ENCODE peak calls at places on chromosomes 13 and 19, in ten cellular contexts. One of them, this sample, is unnamed.

GRCh38 chr13:46160474-46161066 is 21.4 kb downstream of the LCP1 start:
- DNase-seq in nephron progenitor cell: peak; percentile 22
- DNase-seq in psoas muscle: no peak
- DNase-seq in glutamatergic neuron: no peak
- DNase-seq in adrenal gland: no peak
- DNase-seq in right lobe of liver: no peak
- DNase-seq in H9: no peak
- DNase-seq in H1: no peak
- DNase-seq in cardiac fibroblast: peak; percentile 76
- DNase-seq in cardiac muscle cell: peak; percentile 45
- DNase-seq in this sample: peak; percentile 31

GRCh38 chr13:31436478-31436877 is 236.7 kb downstream of the B3GLCT start:
- DNase-seq in cardiac fibroblast: peak; percentile 15
- DNase-seq in right lobe of liver: no peak
- DNase-seq in psoas muscle: no peak
- DNase-seq in H9: no peak
- DNase-seq in H1: no peak
- DNase-seq in adrenal gland: no peak
- DNase-seq in nephron progenitor cell: peak; percentile 15
- DNase-seq in glutamatergic neuron: no peak
- DNase-seq in cardiac muscle cell: no peak
- DNase-seq in this sample: no peak

GRCh38 chr13:26007774-26008173 is 44.0 kb downstream of the SHISA2 start:
- DNase-seq in cardiac muscle cell: no peak
- DNase-seq in nephron progenitor cell: no peak
- DNase-seq in H9: no peak
- DNase-seq in glutamatergic neuron: no peak
- DNase-seq in H1: no peak
- DNase-seq in cardiac fibroblast: no peak
- DNase-seq in adrenal gland: no peak
- DNase-seq in right lobe of liver: no peak
- DNase-seq in psoas muscle: no peak
- DNase-seq in this sample: no peak

GRCh38 chr13:74571811-74572210 is 437.6 kb upstream of the KLF12 start:
- DNase-seq in glutamatergic neuron: no peak
- DNase-seq in right lobe of liver: no peak
- DNase-seq in cardiac muscle cell: no peak
- DNase-seq in H1: no peak
- DNase-seq in H9: no peak
- DNase-seq in cardiac fibroblast: no peak
- DNase-seq in nephron progenitor cell: no peak
- DNase-seq in psoas muscle: no peak
- DNase-seq in adrenal gland: no peak
- DNase-seq in this sample: no peak

GRCh38 chr13:82976499-82976898 is 905.8 kb downstream of the SLITRK1 start:
- DNase-seq in nephron progenitor cell: no peak
- DNase-seq in psoas muscle: no peak
- DNase-seq in cardiac fibroblast: no peak
- DNase-seq in H9: no peak
- DNase-seq in adrenal gland: no peak
- DNase-seq in glutamatergic neuron: no peak
- DNase-seq in cardiac muscle cell: no peak
- DNase-seq in right lobe of liver: no peak
- DNase-seq in H1: no peak
- DNase-seq in this sample: no peak

GRCh38 chr13:48817166-48817802 is 158.4 kb upstream of the FNDC3A start:
- DNase-seq in adrenal gland: no peak
- DNase-seq in cardiac fibroblast: no peak
- DNase-seq in right lobe of liver: no peak
- DNase-seq in glutamatergic neuron: no peak
- DNase-seq in cardiac muscle cell: no peak
- DNase-seq in psoas muscle: no peak
- DNase-seq in H1: no peak
- DNase-seq in H9: no peak
- DNase-seq in nephron progenitor cell: no peak
- DNase-seq in this sample: no peak

GRCh38 chr19:46133777-46134231 is 9.3 kb upstream of the IGFL3 start:
- DNase-seq in H9: peak; percentile 65
- DNase-seq in H1: no peak
- DNase-seq in cardiac muscle cell: no peak
- DNase-seq in cardiac fibroblast: no peak
- DNase-seq in nephron progenitor cell: no peak
- DNase-seq in psoas muscle: no peak
- DNase-seq in adrenal gland: no peak
- DNase-seq in glutamatergic neuron: no peak
- DNase-seq in right lobe of liver: no peak
- DNase-seq in this sample: no peak

GRCh38 chr19:39304701-39305571 is 8.7 kb downstream of the IFNL1 start:
- DNase-seq in right lobe of liver: no peak
- DNase-seq in nephron progenitor cell: no peak
- DNase-seq in psoas muscle: no peak
- DNase-seq in cardiac fibroblast: no peak
- DNase-seq in H9: no peak
- DNase-seq in cardiac muscle cell: peak; percentile 67
- DNase-seq in H1: no peak
- DNase-seq in adrenal gland: no peak
- DNase-seq in glutamatergic neuron: no peak
- DNase-seq in this sample: no peak

GRCh38 chr13:31045621-31046081 is 113.2 kb downstream of the TEX26 start:
- DNase-seq in cardiac fibroblast: peak; percentile 95
- DNase-seq in H9: no peak
- DNase-seq in adrenal gland: peak; percentile 78
- DNase-seq in cardiac muscle cell: no peak
- DNase-seq in psoas muscle: peak; percentile 54
- DNase-seq in glutamatergic neuron: no peak
- DNase-seq in H1: no peak
- DNase-seq in right lobe of liver: no peak
- DNase-seq in nephron progenitor cell: no peak
- DNase-seq in this sample: no peak

GRCh38 chr19:33828266-33829075 is 31.8 kb downstream of the KCTD15 start:
- DNase-seq in cardiac muscle cell: no peak
- DNase-seq in psoas muscle: peak; percentile 9
- DNase-seq in H1: no peak
- DNase-seq in glutamatergic neuron: no peak
- DNase-seq in right lobe of liver: no peak
- DNase-seq in H9: no peak
- DNase-seq in nephron progenitor cell: no peak
- DNase-seq in adrenal gland: no peak
- DNase-seq in cardiac fibroblast: no peak
- DNase-seq in this sample: no peak

GRCh38 chr19:43504426-43505185 is at the start of gene PHLDB3:
- DNase-seq in nephron progenitor cell: peak; percentile 53
- DNase-seq in cardiac fibroblast: peak; percentile 18
- DNase-seq in right lobe of liver: peak; percentile 60
- DNase-seq in adrenal gland: peak; percentile 57
- DNase-seq in psoas muscle: peak; percentile 63
- DNase-seq in glutamatergic neuron: peak; percentile 43
- DNase-seq in H9: peak; percentile 64
- DNase-seq in H1: no peak
- DNase-seq in cardiac muscle cell: peak; percentile 48
- DNase-seq in this sample: no peak

DNA sequence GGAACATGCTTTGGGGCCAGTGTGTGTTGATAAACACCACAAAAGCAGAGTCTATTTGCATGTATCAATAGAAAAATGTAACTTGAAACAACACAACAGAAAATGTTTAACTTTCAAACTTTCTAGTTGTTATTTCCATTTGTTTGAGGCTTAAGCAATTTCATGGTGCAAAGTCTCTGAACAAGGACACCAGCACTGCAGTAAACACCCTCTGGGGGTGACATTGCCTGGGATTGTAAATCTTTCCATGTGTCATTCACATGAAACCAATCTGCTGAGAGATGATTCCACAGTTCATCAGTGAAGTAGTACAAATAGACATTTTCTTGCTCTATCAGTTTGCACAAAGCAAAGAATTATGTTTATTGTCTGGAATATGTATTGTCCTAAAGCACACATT is 124.5 kb downstream of the ITGBL1 start:
- DNase-seq in psoas muscle: no peak
- DNase-seq in H1: no peak
- DNase-seq in right lobe of liver: no peak
- DNase-seq in H9: no peak
- DNase-seq in cardiac fibroblast: no peak
- DNase-seq in adrenal gland: no peak
- DNase-seq in nephron progenitor cell: no peak
- DNase-seq in glutamatergic neuron: no peak
- DNase-seq in cardiac muscle cell: no peak
- DNase-seq in this sample: no peak
- TF ChIP-seq CTCF in psoas muscle: no peak
- TF ChIP-seq CTCF in H1: no peak
- TF ChIP-seq CTCF in right lobe of liver: peak; percentile 15
- TF ChIP-seq CTCF in H9: no peak
- TF ChIP-seq CTCF in cardiac fibroblast: no peak
- TF ChIP-seq CTCF in adrenal gland: no peak
- TF ChIP-seq CTCF in nephron progenitor cell: no peak
- TF ChIP-seq CTCF in glutamatergic neuron: no peak
- TF ChIP-seq CTCF in cardiac muscle cell: no peak
- TF ChIP-seq CTCF in this sample: no peak

DNA sequence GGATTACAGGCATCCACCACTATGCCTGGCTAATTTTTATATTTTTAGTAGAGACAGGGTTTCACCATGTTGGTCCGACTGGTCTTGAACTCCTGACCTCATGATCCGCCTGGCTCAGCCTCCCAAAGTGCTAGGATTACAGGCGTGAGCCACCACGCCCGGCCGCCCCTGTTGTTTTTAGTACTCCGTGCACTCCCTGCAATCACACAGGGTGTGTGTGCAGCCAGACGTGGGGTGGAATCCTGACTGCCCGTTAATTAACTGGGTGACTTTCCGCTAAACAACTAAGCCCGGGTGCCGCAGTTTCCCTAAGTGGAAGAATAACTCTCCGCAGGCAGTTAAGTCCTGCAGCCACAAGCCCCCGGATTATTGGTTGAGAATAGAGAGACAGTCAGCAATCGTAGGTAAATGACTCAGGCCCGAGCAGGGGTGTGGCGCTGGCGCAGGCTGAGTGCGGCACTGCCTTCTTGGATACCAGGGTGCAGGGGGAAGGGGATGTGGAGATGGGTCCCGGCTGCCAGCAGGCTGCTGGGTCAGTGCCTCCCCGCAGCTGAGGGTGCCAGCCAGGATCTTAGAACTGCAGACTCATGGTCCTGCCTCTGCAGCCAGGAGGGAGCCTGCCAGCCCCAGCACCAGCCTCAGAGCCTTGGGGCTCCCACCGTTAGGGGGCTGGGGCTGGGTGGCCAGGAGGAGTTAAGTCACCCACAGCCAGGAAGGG is 6.1 kb upstream of the FXYD3 start:
- DNase-seq in cardiac fibroblast: no peak
- DNase-seq in H9: no peak
- DNase-seq in right lobe of liver: no peak
- DNase-seq in psoas muscle: peak; percentile 69
- DNase-seq in H1: no peak
- DNase-seq in glutamatergic neuron: no peak
- DNase-seq in adrenal gland: no peak
- DNase-seq in nephron progenitor cell: peak; percentile 25
- DNase-seq in cardiac muscle cell: no peak
- DNase-seq in this sample: no peak
- TF ChIP-seq CTCF in cardiac fibroblast: no peak
- TF ChIP-seq CTCF in H9: no peak
- TF ChIP-seq CTCF in right lobe of liver: no peak
- TF ChIP-seq CTCF in psoas muscle: no peak
- TF ChIP-seq CTCF in H1: no peak
- TF ChIP-seq CTCF in glutamatergic neuron: no peak
- TF ChIP-seq CTCF in adrenal gland: no peak
- TF ChIP-seq CTCF in nephron progenitor cell: no peak
- TF ChIP-seq CTCF in cardiac muscle cell: no peak
- TF ChIP-seq CTCF in this sample: no peak

GRCh38 chr13:32638739-32639138 is 52.5 kb downstream of the PDS5B start:
- DNase-seq in cardiac fibroblast: no peak
- DNase-seq in H1: no peak
- DNase-seq in nephron progenitor cell: no peak
- DNase-seq in adrenal gland: no peak
- DNase-seq in H9: no peak
- DNase-seq in psoas muscle: no peak
- DNase-seq in glutamatergic neuron: no peak
- DNase-seq in right lobe of liver: no peak
- DNase-seq in cardiac muscle cell: no peak
- DNase-seq in this sample: no peak
- TF ChIP-seq CTCF in cardiac fibroblast: no peak
- TF ChIP-seq CTCF in H1: no peak
- TF ChIP-seq CTCF in nephron progenitor cell: no peak
- TF ChIP-seq CTCF in adrenal gland: no peak
- TF ChIP-seq CTCF in H9: no peak
- TF ChIP-seq CTCF in psoas muscle: no peak
- TF ChIP-seq CTCF in glutamatergic neuron: no peak
- TF ChIP-seq CTCF in right lobe of liver: no peak
- TF ChIP-seq CTCF in cardiac muscle cell: no peak
- TF ChIP-seq CTCF in this sample: no peak

GRCh38 chr13:105969761-105970160 is 565.7 kb downstream of the EFNB2 start:
- DNase-seq in H1: no peak
- DNase-seq in nephron progenitor cell: no peak
- DNase-seq in cardiac muscle cell: no peak
- DNase-seq in cardiac fibroblast: no peak
- DNase-seq in right lobe of liver: no peak
- DNase-seq in H9: no peak
- DNase-seq in psoas muscle: no peak
- DNase-seq in adrenal gland: no peak
- DNase-seq in glutamatergic neuron: no peak
- DNase-seq in this sample: no peak

GRCh38 chr13:105962080-105962479 is 573.4 kb downstream of the EFNB2 start:
- DNase-seq in nephron progenitor cell: no peak
- DNase-seq in H1: no peak
- DNase-seq in glutamatergic neuron: no peak
- DNase-seq in H9: no peak
- DNase-seq in cardiac muscle cell: no peak
- DNase-seq in psoas muscle: no peak
- DNase-seq in cardiac fibroblast: no peak
- DNase-seq in adrenal gland: no peak
- DNase-seq in right lobe of liver: no peak
- DNase-seq in this sample: no peak

GRCh38 chr13:105971312-105971711 is 564.1 kb downstream of the EFNB2 start:
- DNase-seq in glutamatergic neuron: no peak
- DNase-seq in psoas muscle: no peak
- DNase-seq in H9: peak; percentile 35
- DNase-seq in cardiac fibroblast: no peak
- DNase-seq in adrenal gland: no peak
- DNase-seq in right lobe of liver: no peak
- DNase-seq in cardiac muscle cell: no peak
- DNase-seq in nephron progenitor cell: no peak
- DNase-seq in H1: no peak
- DNase-seq in this sample: no peak

GRCh38 chr13:105961438-105961837 is 574.0 kb downstream of the EFNB2 start:
- DNase-seq in nephron progenitor cell: no peak
- DNase-seq in H9: no peak
- DNase-seq in psoas muscle: no peak
- DNase-seq in right lobe of liver: no peak
- DNase-seq in cardiac muscle cell: no peak
- DNase-seq in adrenal gland: no peak
- DNase-seq in glutamatergic neuron: no peak
- DNase-seq in H1: no peak
- DNase-seq in cardiac fibroblast: no peak
- DNase-seq in this sample: no peak

DNA sequence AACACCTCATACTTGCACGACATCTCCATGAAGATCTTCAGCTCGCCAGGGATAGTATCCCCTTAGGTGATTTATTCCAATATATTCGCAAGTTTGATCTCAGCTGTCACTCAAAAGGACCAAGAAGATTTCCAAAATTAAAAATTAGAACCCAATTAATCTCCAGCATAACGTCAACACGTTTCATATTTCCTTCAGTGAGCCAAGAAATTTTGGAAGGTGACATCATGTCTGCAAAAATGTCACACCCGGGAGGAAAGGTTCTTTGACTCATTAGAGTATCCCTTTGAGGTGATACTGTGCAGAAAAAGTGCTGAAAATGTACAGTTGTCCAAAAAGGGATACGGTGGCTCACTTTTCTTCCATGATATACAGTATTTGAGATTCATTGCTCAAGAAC is 569.6 kb downstream of the EFNB2 start:
- DNase-seq in H1: no peak
- DNase-seq in cardiac fibroblast: no peak
- DNase-seq in psoas muscle: no peak
- DNase-seq in nephron progenitor cell: no peak
- DNase-seq in glutamatergic neuron: no peak
- DNase-seq in right lobe of liver: no peak
- DNase-seq in adrenal gland: no peak
- DNase-seq in H9: no peak
- DNase-seq in cardiac muscle cell: no peak
- DNase-seq in this sample: no peak
- TF ChIP-seq CTCF in H1: no peak
- TF ChIP-seq CTCF in cardiac fibroblast: no peak
- TF ChIP-seq CTCF in psoas muscle: no peak
- TF ChIP-seq CTCF in nephron progenitor cell: no peak
- TF ChIP-seq CTCF in glutamatergic neuron: no peak
- TF ChIP-seq CTCF in right lobe of liver: no peak
- TF ChIP-seq CTCF in adrenal gland: no peak
- TF ChIP-seq CTCF in H9: no peak
- TF ChIP-seq CTCF in cardiac muscle cell: no peak
- TF ChIP-seq CTCF in this sample: no peak

This sample was measured in endothelial cell.